ENCODE peak calls at places on chromosomes 11 and 22, in five cellular contexts. F, Q, X, A and G are unnamed samples. For H3K4me1, the result is how much of the 10 kb centered on the place peaks cover.

GRCh38 chr22:26169312-26170111 is at the start of gene SEZ6L:
- DNase-seq in F (no peak), Q (no peak), X (no peak), A (no peak), G (no peak)

GRCh38 chr22:31637938-31638618 is 23.9 kb downstream of the PISD start:
- DNase-seq in F (no peak), Q (no peak), X (no peak), A (no peak), G (peak)

GRCh38 chr11:79150320-79150719 is 290.5 kb downstream of the TENM4 start:
- DNase-seq in F (no peak), Q (no peak), X (no peak), A (no peak), G (no peak)

GRCh38 chr11:10708131-10708530 is 14.6 kb upstream of the IRAG1 start:
- DNase-seq in F (no peak), Q (no peak), X (no peak), A (no peak), G (no peak)

GRCh38 chr22:17114958-17115235 is 6.3 kb downstream of the TMEM121B start:
- DNase-seq in F (no peak), Q (no peak), X (no peak), A (no peak), G (no peak)

GRCh38 chr11:69475866-69476714 is 5.4 kb upstream of the LINC01488 start:
- DNase-seq in F (no peak), Q (no peak), X (peak), A (no peak), G (no peak)

GRCh38 chr11:126816655-126817054 is 183.9 kb downstream of the KIRREL3 start:
- DNase-seq in F (no peak), Q (no peak), X (no peak), A (no peak), G (no peak)

GRCh38 chr11:102256251-102256650 is 61.0 kb upstream of the BIRC3 start:
- DNase-seq in F (no peak), Q (peak), X (no peak), A (no peak), G (no peak)

GRCh38 chr11:115409691-115410220 is 94.5 kb downstream of the CADM1 start:
- DNase-seq in F (no peak), Q (no peak), X (no peak), A (no peak), G (no peak)

GRCh38 chr11:112885744-112886706 is 75.2 kb upstream of the NCAM1 start:
- DNase-seq in F (no peak), Q (no peak), X (no peak), A (no peak), G (no peak)

GRCh38 chr11:122342089-122342749 is 226.2 kb upstream of the BLID start:
- DNase-seq in F (no peak), Q (peak), X (no peak), A (no peak), G (no peak)

GRCh38 chr11:32527191-32527590 is 56.4 kb upstream of the EIF3M start:
- DNase-seq in F (no peak), Q (no peak), X (no peak), A (no peak), G (no peak)

GRCh38 chr11:86245369-86246292 is 1.1 kb downstream of the EED start:
- DNase-seq in F (peak), Q (peak), X (no peak), A (peak), G (no peak)

GRCh38 chr22:38413085-38414008 is 41.7 kb downstream of the KCNJ4 start:
- DNase-seq in F (no peak), Q (no peak), X (no peak), A (peak), G (no peak)

GRCh38 chr11:11313902-11314692 is 39.0 kb downstream of the CSNK2A3 start:
- DNase-seq in F (no peak), Q (no peak), X (no peak), A (peak), G (no peak)

GRCh38 chr11:2129323-2129698 is 9.9 kb downstream of the IGF2 start:
- DNase-seq in F (no peak), Q (no peak), X (no peak), A (no peak), G (no peak)

GRCh38 chr11:6438979-6439571 is 1.7 kb downstream of the HPX start:
- DNase-seq in F (peak), Q (peak), X (no peak), A (peak), G (peak)

GRCh38 chr11:83643115-83643514 is 356.9 kb upstream of the CCDC90B start:
- DNase-seq in F (no peak), Q (no peak), X (no peak), A (no peak), G (no peak)

GRCh38 chr11:112614605-112615004 is 346.6 kb upstream of the NCAM1 start:
- DNase-seq in F (no peak), Q (peak), X (no peak), A (no peak), G (no peak)

GRCh38 chr22:21020802-21021429 is 6.0 kb downstream of the P2RX6 start:
- DNase-seq in F (peak), Q (no peak), X (peak), A (no peak), G (no peak)

GRCh38 chr11:116871248-116871647 is 33.8 kb upstream of the APOA1 start:
- DNase-seq in F (no peak), Q (peak), X (no peak), A (no peak), G (no peak)

GRCh38 chr22:50739894-50740293 is 1.9 kb downstream of the ACR start:
- DNase-seq in F (no peak), Q (no peak), X (no peak), A (no peak), G (peak)

GRCh38 chr22:50673231-50674126 is 856 bp downstream of the SHANK3 start:
- DNase-seq in F (no peak), Q (no peak), X (peak), A (no peak), G (no peak)

GRCh38 chr11:119650251-119650650 is 78.7 kb downstream of the NECTIN1 start:
- DNase-seq in F (no peak), Q (no peak), X (no peak), A (no peak), G (no peak)

GRCh38 chr22:33917744-33918406 is 2.4 kb downstream of the LARGE1 start:
- DNase-seq in F (no peak), Q (no peak), X (no peak), A (no peak), G (no peak)

GRCh38 chr11:36469063-36469462 is 41.0 kb downstream of the TRAF6 start:
- DNase-seq in F (no peak), Q (no peak), X (peak), A (no peak), G (no peak)

GRCh38 chr11:123429851-123430735 is at the start of gene GRAMD1B:
- DNase-seq in F (peak), Q (no peak), X (peak), A (no peak), G (peak)

GRCh38 chr11:73747762-73748161 is 13.1 kb downstream of the RAB6A start:
- DNase-seq in F (no peak), Q (no peak), X (no peak), A (no peak), G (no peak)

GRCh38 chr22:19710020-19710768 is 4.1 kb upstream of the SEPTIN5 start:
- DNase-seq in F (no peak), Q (no peak), X (no peak), A (no peak), G (no peak)

DNA sequence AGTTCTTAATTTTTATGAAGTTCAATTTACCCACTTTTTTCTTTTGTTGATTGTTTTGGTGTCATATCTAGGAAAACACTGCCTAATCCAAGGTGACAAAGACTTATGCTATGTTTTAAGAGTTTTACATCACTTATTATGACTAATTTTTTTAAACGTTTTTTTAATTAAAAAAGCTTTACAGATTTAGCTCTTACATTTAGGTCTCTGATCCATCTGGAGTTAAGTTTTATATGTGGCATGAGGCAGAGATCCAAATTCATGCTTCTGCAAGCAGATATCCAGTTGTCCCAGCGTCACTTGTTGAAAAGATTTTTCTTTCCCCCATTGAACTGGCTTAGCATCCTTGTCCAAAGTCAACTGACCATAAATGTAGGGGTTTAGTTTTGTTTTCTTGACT is 72.6 kb downstream of the PACSIN2 start:
- DNase-seq in F (no peak), Q (no peak), X (no peak), A (no peak), G (no peak)
- H3K4me1 ChIP-seq in F (half or more), Q (half or more), X (under half), A (half or more), G (half or more)

GRCh38 chr11:17498475-17498874 is 21.8 kb upstream of the ABCC8 start:
- DNase-seq in F (no peak), Q (no peak), X (no peak), A (no peak), G (no peak)
- TF ChIP-seq CTCF in F (no peak), Q (no peak), X (no peak), A (no peak), G (no peak)

GRCh38 chr11:68380786-68381622 is 68.6 kb downstream of the LRP5 start:
- DNase-seq in F (peak), Q (no peak), X (no peak), A (no peak), G (no peak)
- H3K4me3 ChIP-seq in F (no peak), Q (no peak), X (no peak), A (no peak), G (no peak)

GRCh38 chr22:22825213-22825593 is 62.4 kb upstream of the IGLL5 start:
- DNase-seq in F (no peak), Q (no peak), X (no peak), A (no peak), G (no peak)
- H3K4me1 ChIP-seq in F (under half), Q (under half), X (half or more), A (under half), G (under half)

DNA sequence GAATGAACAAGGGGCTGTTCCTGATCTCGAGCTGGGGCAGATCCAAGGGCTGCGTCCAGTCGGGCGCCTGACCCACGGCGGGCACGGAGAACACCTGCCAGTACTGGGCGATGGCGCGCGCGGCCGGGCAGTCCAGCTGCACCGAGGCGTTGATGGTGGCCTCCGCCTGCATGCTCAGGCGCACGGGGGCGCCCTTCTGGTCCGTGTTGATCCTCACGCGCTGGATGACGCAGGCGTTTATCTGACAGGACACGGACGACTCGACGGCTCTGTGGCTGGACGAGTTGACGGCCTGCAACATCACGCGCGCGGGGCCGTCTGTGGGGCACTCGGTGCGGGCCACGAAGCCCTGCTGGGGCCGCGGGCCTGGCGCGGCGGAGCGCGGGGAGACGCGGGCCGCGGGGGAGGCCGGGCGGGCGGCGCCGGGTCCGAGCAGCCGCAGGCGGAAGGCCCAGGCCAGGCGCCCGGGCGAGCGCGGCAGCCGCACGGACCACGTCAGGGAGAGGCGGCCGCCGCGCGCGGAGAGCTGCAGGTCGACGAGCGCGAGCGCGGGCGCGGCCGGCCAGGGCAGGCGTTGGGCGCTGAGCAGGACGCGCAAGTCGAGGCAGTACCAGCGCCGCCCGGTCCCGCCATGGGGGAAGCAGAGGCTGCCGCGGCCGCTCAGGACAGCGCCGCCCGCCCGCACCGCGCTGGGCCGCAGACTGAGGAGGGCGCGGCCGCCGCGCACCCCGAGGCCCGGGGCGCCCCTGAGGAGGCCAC is 515 bp downstream of the PKDREJ start:
- DNase-seq in F (no peak), Q (no peak), X (no peak), A (peak), G (peak)
- TF ChIP-seq CTCF in F (no peak), Q (no peak), X (no peak), A (no peak), G (peak)

DNA sequence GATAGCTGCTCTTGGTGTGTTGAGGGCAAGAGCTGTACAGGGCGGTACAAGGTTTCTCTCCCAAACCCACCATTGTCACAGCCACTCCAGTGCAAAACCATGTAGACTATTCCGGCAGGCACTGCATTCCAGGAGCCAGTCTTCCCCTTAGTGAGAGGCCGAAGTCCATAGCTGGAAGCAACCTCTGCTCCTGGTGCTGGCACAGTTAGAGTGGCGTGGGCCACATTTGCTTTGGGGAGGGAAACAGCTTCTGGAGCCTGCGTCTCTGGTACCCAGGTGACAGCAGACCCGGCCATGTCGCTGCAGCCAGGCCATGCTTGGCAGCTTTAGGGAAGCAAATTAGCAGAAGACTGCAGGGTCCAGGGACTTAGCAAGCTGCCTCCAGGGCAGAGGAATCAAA is 788.0 kb downstream of the BRD1 start:
- DNase-seq in F (no peak), Q (no peak), X (no peak), A (no peak), G (no peak)
- H3K4me3 ChIP-seq in F (no peak), Q (no peak), X (no peak), A (no peak), G (no peak)

GRCh38 chr11:63673579-63673978 is 2.4 kb upstream of the ATL3 start:
- DNase-seq in F (no peak), Q (no peak), X (no peak), A (no peak), G (no peak)

GRCh38 chr11:63672934-63673539 is 1.9 kb upstream of the ATL3 start:
- DNase-seq in F (no peak), Q (no peak), X (no peak), A (no peak), G (no peak)

GRCh38 chr11:63670738-63671321 is 346 bp downstream of the ATL3 start:
- DNase-seq in F (peak), Q (peak), X (no peak), A (peak), G (peak)

GRCh38 chr11:63671322-63672155 is at the start of gene ATL3:
- DNase-seq in F (peak), Q (peak), X (peak), A (peak), G (peak)

GRCh38 chr11:63672156-63672463 is 934 bp upstream of the ATL3 start:
- DNase-seq in F (no peak), Q (no peak), X (no peak), A (no peak), G (no peak)
- H3K4me1 ChIP-seq in F (under half), Q (under half), X (under half), A (under half), G (under half)

GRCh38 chr11:43550714-43551113 is 129.8 kb upstream of the HSD17B12 start:
- DNase-seq in F (no peak), Q (no peak), X (no peak), A (no peak), G (no peak)
- TF ChIP-seq CTCF in F (no peak), Q (no peak), X (no peak), A (no peak), G (no peak)

DNA sequence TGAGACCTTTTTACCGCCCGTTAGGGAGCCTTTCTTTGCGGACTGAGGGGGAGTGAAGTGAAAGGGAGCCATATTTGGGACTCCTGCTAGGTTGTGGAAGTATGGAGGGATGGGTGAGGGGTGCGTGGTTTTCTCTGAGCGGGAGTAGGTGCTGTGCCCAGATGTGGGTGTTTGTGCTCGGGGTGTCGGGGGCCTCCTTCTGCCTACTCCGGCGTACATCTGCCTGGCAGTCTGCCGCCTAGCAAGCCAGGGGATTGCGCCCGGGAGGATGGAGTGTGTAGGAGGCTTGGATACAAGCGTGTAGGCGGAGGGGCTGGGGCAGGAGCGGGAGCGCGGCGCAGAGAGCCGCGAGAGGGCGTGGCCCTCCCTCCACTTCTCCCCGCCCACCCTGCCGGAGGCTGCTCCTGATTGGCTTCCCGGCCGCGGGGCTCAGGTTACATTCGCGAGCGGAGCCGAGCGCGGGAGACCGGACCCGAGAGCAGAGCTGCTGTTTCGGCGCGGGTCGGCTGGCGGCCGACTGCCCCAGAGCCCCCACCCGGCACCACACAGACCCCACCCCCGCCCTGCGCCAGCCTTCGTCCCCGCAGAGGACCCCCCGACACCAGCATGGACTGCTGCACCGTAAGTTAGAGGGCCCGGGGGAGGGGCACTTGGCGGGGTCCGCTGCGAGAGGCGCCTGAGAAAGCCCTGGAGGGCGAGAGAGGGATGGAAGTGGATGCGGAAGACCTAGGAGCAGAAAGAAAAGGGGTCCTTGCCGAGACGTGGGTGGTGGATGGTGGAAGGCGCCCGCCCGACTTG is at the start of gene NRGN:
- DNase-seq in F (peak), Q (peak), X (peak), A (peak), G (peak)
- H3K4me3 ChIP-seq in F (peak), Q (peak), X (peak), A (no peak), G (peak)